ENCODE peak calls at places on chromosomes 2 and 18, in five cellular contexts. One of them, this sample, is unnamed.
A peak's percentile ranks its signal among the peaks of the same experiment; 100 is the strongest.

GRCh38 chr2:70140978-70141753 is 49.7 kb downstream of the C2orf42 start:
- DNase-seq in activated CD8-positive, alpha-beta memory T cell treated with anti-CD3 and anti-CD28 coated beads for 24 hours: peak; percentile 85
- DNase-seq in left lung: no peak
- DNase-seq in activated CD4-positive, alpha-beta T cell treated with anti-CD3 and anti-CD28 coated beads for 24 hours: no peak
- DNase-seq in CD8-positive, alpha-beta T cell: peak; percentile 46
- DNase-seq in this sample: no peak

GRCh38 chr18:26655010-26655613 is 106.8 kb upstream of the KCTD1 start:
- DNase-seq in activated CD8-positive, alpha-beta memory T cell treated with anti-CD3 and anti-CD28 coated beads for 24 hours: no peak
- DNase-seq in left lung: no peak
- DNase-seq in activated CD4-positive, alpha-beta T cell treated with anti-CD3 and anti-CD28 coated beads for 24 hours: no peak
- DNase-seq in CD8-positive, alpha-beta T cell: no peak
- DNase-seq in this sample: no peak

GRCh38 chr2:58429285-58429874 is 188.3 kb upstream of the FANCL start:
- DNase-seq in CD8-positive, alpha-beta T cell: no peak
- DNase-seq in activated CD8-positive, alpha-beta memory T cell treated with anti-CD3 and anti-CD28 coated beads for 24 hours: no peak
- DNase-seq in left lung: no peak
- DNase-seq in activated CD4-positive, alpha-beta T cell treated with anti-CD3 and anti-CD28 coated beads for 24 hours: no peak
- DNase-seq in this sample: no peak

GRCh38 chr18:12839526-12840196 is 44.4 kb downstream of the PTPN2 start:
- DNase-seq in CD8-positive, alpha-beta T cell: no peak
- DNase-seq in left lung: no peak
- DNase-seq in activated CD4-positive, alpha-beta T cell treated with anti-CD3 and anti-CD28 coated beads for 24 hours: no peak
- DNase-seq in activated CD8-positive, alpha-beta memory T cell treated with anti-CD3 and anti-CD28 coated beads for 24 hours: no peak
- DNase-seq in this sample: no peak

GRCh38 chr2:47488870-47489584 is 86.1 kb downstream of the MSH2 start:
- DNase-seq in activated CD8-positive, alpha-beta memory T cell treated with anti-CD3 and anti-CD28 coated beads for 24 hours: no peak
- DNase-seq in CD8-positive, alpha-beta T cell: no peak
- DNase-seq in left lung: no peak
- DNase-seq in activated CD4-positive, alpha-beta T cell treated with anti-CD3 and anti-CD28 coated beads for 24 hours: no peak
- DNase-seq in this sample: no peak

GRCh38 chr2:216343221-216343985 is 28.9 kb downstream of the MARCHF4 start:
- DNase-seq in left lung: no peak
- DNase-seq in CD8-positive, alpha-beta T cell: no peak
- DNase-seq in activated CD8-positive, alpha-beta memory T cell treated with anti-CD3 and anti-CD28 coated beads for 24 hours: no peak
- DNase-seq in activated CD4-positive, alpha-beta T cell treated with anti-CD3 and anti-CD28 coated beads for 24 hours: no peak
- DNase-seq in this sample: no peak

GRCh38 chr2:207819839-207820784 is 50.4 kb upstream of the FZD5 start:
- DNase-seq in activated CD8-positive, alpha-beta memory T cell treated with anti-CD3 and anti-CD28 coated beads for 24 hours: no peak
- DNase-seq in CD8-positive, alpha-beta T cell: no peak
- DNase-seq in left lung: no peak
- DNase-seq in activated CD4-positive, alpha-beta T cell treated with anti-CD3 and anti-CD28 coated beads for 24 hours: no peak
- DNase-seq in this sample: no peak

GRCh38 chr2:45773909-45774308 is 122.4 kb downstream of the PRKCE start:
- DNase-seq in activated CD4-positive, alpha-beta T cell treated with anti-CD3 and anti-CD28 coated beads for 24 hours: no peak
- DNase-seq in activated CD8-positive, alpha-beta memory T cell treated with anti-CD3 and anti-CD28 coated beads for 24 hours: no peak
- DNase-seq in CD8-positive, alpha-beta T cell: no peak
- DNase-seq in left lung: peak; percentile 68
- DNase-seq in this sample: no peak

GRCh38 chr2:96105994-96106393 is 10.4 kb downstream of the ADRA2B start:
- DNase-seq in activated CD8-positive, alpha-beta memory T cell treated with anti-CD3 and anti-CD28 coated beads for 24 hours: no peak
- DNase-seq in left lung: no peak
- DNase-seq in activated CD4-positive, alpha-beta T cell treated with anti-CD3 and anti-CD28 coated beads for 24 hours: no peak
- DNase-seq in CD8-positive, alpha-beta T cell: no peak
- DNase-seq in this sample: no peak

GRCh38 chr18:9135081-9135911 is 1.3 kb upstream of the ANKRD12 start:
- DNase-seq in activated CD8-positive, alpha-beta memory T cell treated with anti-CD3 and anti-CD28 coated beads for 24 hours: no peak
- DNase-seq in activated CD4-positive, alpha-beta T cell treated with anti-CD3 and anti-CD28 coated beads for 24 hours: no peak
- DNase-seq in CD8-positive, alpha-beta T cell: no peak
- DNase-seq in left lung: no peak
- DNase-seq in this sample: no peak

GRCh38 chr2:233820766-233821105 is 33.6 kb downstream of the HJURP start:
- DNase-seq in left lung: no peak
- DNase-seq in CD8-positive, alpha-beta T cell: no peak
- DNase-seq in activated CD4-positive, alpha-beta T cell treated with anti-CD3 and anti-CD28 coated beads for 24 hours: no peak
- DNase-seq in activated CD8-positive, alpha-beta memory T cell treated with anti-CD3 and anti-CD28 coated beads for 24 hours: no peak
- DNase-seq in this sample: no peak

GRCh38 chr2:225841314-225841713 is 441.8 kb downstream of the NYAP2 start:
- DNase-seq in activated CD8-positive, alpha-beta memory T cell treated with anti-CD3 and anti-CD28 coated beads for 24 hours: no peak
- DNase-seq in activated CD4-positive, alpha-beta T cell treated with anti-CD3 and anti-CD28 coated beads for 24 hours: no peak
- DNase-seq in left lung: no peak
- DNase-seq in CD8-positive, alpha-beta T cell: no peak
- DNase-seq in this sample: no peak

GRCh38 chr2:96934831-96935545 is 51.4 kb downstream of the FAM178B start:
- DNase-seq in activated CD8-positive, alpha-beta memory T cell treated with anti-CD3 and anti-CD28 coated beads for 24 hours: no peak
- DNase-seq in left lung: peak; percentile 41
- DNase-seq in activated CD4-positive, alpha-beta T cell treated with anti-CD3 and anti-CD28 coated beads for 24 hours: no peak
- DNase-seq in CD8-positive, alpha-beta T cell: no peak
- DNase-seq in this sample: no peak

GRCh38 chr2:28274911-28275685 is 117.6 kb upstream of the FOSL2 start:
- DNase-seq in activated CD4-positive, alpha-beta T cell treated with anti-CD3 and anti-CD28 coated beads for 24 hours: no peak
- DNase-seq in activated CD8-positive, alpha-beta memory T cell treated with anti-CD3 and anti-CD28 coated beads for 24 hours: no peak
- DNase-seq in left lung: no peak
- DNase-seq in CD8-positive, alpha-beta T cell: no peak
- DNase-seq in this sample: no peak

GRCh38 chr18:5503740-5504139 is 40.1 kb downstream of the EPB41L3 start:
- DNase-seq in left lung: no peak
- DNase-seq in activated CD8-positive, alpha-beta memory T cell treated with anti-CD3 and anti-CD28 coated beads for 24 hours: no peak
- DNase-seq in activated CD4-positive, alpha-beta T cell treated with anti-CD3 and anti-CD28 coated beads for 24 hours: no peak
- DNase-seq in CD8-positive, alpha-beta T cell: no peak
- DNase-seq in this sample: no peak

GRCh38 chr2:67649331-67650071 is 252.4 kb downstream of the ETAA1 start:
- DNase-seq in activated CD4-positive, alpha-beta T cell treated with anti-CD3 and anti-CD28 coated beads for 24 hours: no peak
- DNase-seq in activated CD8-positive, alpha-beta memory T cell treated with anti-CD3 and anti-CD28 coated beads for 24 hours: no peak
- DNase-seq in left lung: no peak
- DNase-seq in CD8-positive, alpha-beta T cell: no peak
- DNase-seq in this sample: peak; percentile 29

GRCh38 chr18:10164241-10165160 is 250.7 kb downstream of the VAPA start:
- DNase-seq in CD8-positive, alpha-beta T cell: no peak
- DNase-seq in activated CD4-positive, alpha-beta T cell treated with anti-CD3 and anti-CD28 coated beads for 24 hours: no peak
- DNase-seq in left lung: no peak
- DNase-seq in activated CD8-positive, alpha-beta memory T cell treated with anti-CD3 and anti-CD28 coated beads for 24 hours: no peak
- DNase-seq in this sample: no peak

GRCh38 chr18:51196116-51196810 is 1.2 kb downstream of the MEX3C start:
- DNase-seq in CD8-positive, alpha-beta T cell: peak; percentile 26
- DNase-seq in activated CD4-positive, alpha-beta T cell treated with anti-CD3 and anti-CD28 coated beads for 24 hours: peak; percentile 30
- DNase-seq in left lung: peak; percentile 89
- DNase-seq in activated CD8-positive, alpha-beta memory T cell treated with anti-CD3 and anti-CD28 coated beads for 24 hours: peak; percentile 88
- DNase-seq in this sample: peak; percentile 47

GRCh38 chr18:8912348-8913057 is 190.0 kb upstream of the NDUFV2 start:
- DNase-seq in activated CD4-positive, alpha-beta T cell treated with anti-CD3 and anti-CD28 coated beads for 24 hours: no peak
- DNase-seq in CD8-positive, alpha-beta T cell: no peak
- DNase-seq in left lung: peak; percentile 76
- DNase-seq in activated CD8-positive, alpha-beta memory T cell treated with anti-CD3 and anti-CD28 coated beads for 24 hours: no peak
- DNase-seq in this sample: no peak

GRCh38 chr2:181528441-181528840 is 71.3 kb downstream of the ITGA4 start:
- DNase-seq in activated CD4-positive, alpha-beta T cell treated with anti-CD3 and anti-CD28 coated beads for 24 hours: no peak
- DNase-seq in activated CD8-positive, alpha-beta memory T cell treated with anti-CD3 and anti-CD28 coated beads for 24 hours: no peak
- DNase-seq in CD8-positive, alpha-beta T cell: no peak
- DNase-seq in left lung: no peak
- DNase-seq in this sample: no peak

GRCh38 chr2:182672471-182673165 is 43.4 kb upstream of the DNAJC10 start:
- DNase-seq in CD8-positive, alpha-beta T cell: no peak
- DNase-seq in left lung: no peak
- DNase-seq in activated CD4-positive, alpha-beta T cell treated with anti-CD3 and anti-CD28 coated beads for 24 hours: no peak
- DNase-seq in activated CD8-positive, alpha-beta memory T cell treated with anti-CD3 and anti-CD28 coated beads for 24 hours: no peak
- DNase-seq in this sample: no peak

GRCh38 chr2:229346801-229347540 is 75.9 kb upstream of the PID1 start:
- DNase-seq in activated CD4-positive, alpha-beta T cell treated with anti-CD3 and anti-CD28 coated beads for 24 hours: no peak
- DNase-seq in CD8-positive, alpha-beta T cell: no peak
- DNase-seq in left lung: no peak
- DNase-seq in activated CD8-positive, alpha-beta memory T cell treated with anti-CD3 and anti-CD28 coated beads for 24 hours: no peak
- DNase-seq in this sample: no peak

GRCh38 chr18:59556265-59556664 is 141.0 kb downstream of the CCBE1 start:
- DNase-seq in left lung: no peak
- DNase-seq in activated CD8-positive, alpha-beta memory T cell treated with anti-CD3 and anti-CD28 coated beads for 24 hours: no peak
- DNase-seq in activated CD4-positive, alpha-beta T cell treated with anti-CD3 and anti-CD28 coated beads for 24 hours: no peak
- DNase-seq in CD8-positive, alpha-beta T cell: no peak
- DNase-seq in this sample: no peak

GRCh38 chr2:200189964-200190363 is 116.5 kb upstream of the SPATS2L start:
- DNase-seq in left lung: no peak
- DNase-seq in activated CD4-positive, alpha-beta T cell treated with anti-CD3 and anti-CD28 coated beads for 24 hours: no peak
- DNase-seq in activated CD8-positive, alpha-beta memory T cell treated with anti-CD3 and anti-CD28 coated beads for 24 hours: no peak
- DNase-seq in CD8-positive, alpha-beta T cell: no peak
- DNase-seq in this sample: no peak

GRCh38 chr18:48475635-48476549 is 62.9 kb upstream of the CTIF start:
- DNase-seq in activated CD8-positive, alpha-beta memory T cell treated with anti-CD3 and anti-CD28 coated beads for 24 hours: no peak
- DNase-seq in CD8-positive, alpha-beta T cell: no peak
- DNase-seq in left lung: no peak
- DNase-seq in activated CD4-positive, alpha-beta T cell treated with anti-CD3 and anti-CD28 coated beads for 24 hours: no peak
- DNase-seq in this sample: no peak

GRCh38 chr18:5542393-5543035 is 1.3 kb downstream of the EPB41L3 start:
- DNase-seq in CD8-positive, alpha-beta T cell: no peak
- DNase-seq in left lung: no peak
- DNase-seq in activated CD4-positive, alpha-beta T cell treated with anti-CD3 and anti-CD28 coated beads for 24 hours: no peak
- DNase-seq in activated CD8-positive, alpha-beta memory T cell treated with anti-CD3 and anti-CD28 coated beads for 24 hours: no peak
- DNase-seq in this sample: no peak

GRCh38 chr2:113407446-113408099 is 29.9 kb upstream of the ZNG1B start:
- DNase-seq in activated CD8-positive, alpha-beta memory T cell treated with anti-CD3 and anti-CD28 coated beads for 24 hours: no peak
- DNase-seq in CD8-positive, alpha-beta T cell: no peak
- DNase-seq in activated CD4-positive, alpha-beta T cell treated with anti-CD3 and anti-CD28 coated beads for 24 hours: no peak
- DNase-seq in left lung: no peak
- DNase-seq in this sample: no peak

This sample was measured in left ventricle myocardium inferior.